ENCODE peak calls at places on chromosomes 1 and 21, in four cellular contexts. One of them, this sample, is unnamed.

GRCh38 chr1:178633068-178633467 is 92.0 kb upstream of the RALGPS2 start:
- DNase-seq in K562: no peak
- DNase-seq in SK-N-SH: no peak
- DNase-seq in GM12891: no peak
- DNase-seq in this sample: no peak

GRCh38 chr1:111222308-111223125 is 5.0 kb upstream of the CHI3L2 start:
- DNase-seq in K562: peak; percentile 91
- DNase-seq in SK-N-SH: peak; percentile 85
- DNase-seq in GM12891: no peak
- DNase-seq in this sample: peak; percentile 48

GRCh38 chr1:39269791-39270342 is 65.4 kb downstream of the MACF1 start:
- DNase-seq in K562: no peak
- DNase-seq in SK-N-SH: no peak
- DNase-seq in GM12891: no peak
- DNase-seq in this sample: no peak

GRCh38 chr21:43775795-43776430 is at the start of gene CSTB:
- DNase-seq in K562: peak; percentile 88
- DNase-seq in SK-N-SH: peak; percentile 95
- DNase-seq in GM12891: peak; percentile 89
- DNase-seq in this sample: peak; percentile 89

GRCh38 chr1:174726167-174726879 is 273.4 kb upstream of the CACYBP start:
- DNase-seq in K562: no peak
- DNase-seq in SK-N-SH: no peak
- DNase-seq in GM12891: no peak
- DNase-seq in this sample: no peak

GRCh38 chr1:38527373-38527966 is 332.1 kb downstream of the RRAGC start:
- DNase-seq in K562: peak; percentile 65
- DNase-seq in SK-N-SH: no peak
- DNase-seq in GM12891: peak; percentile 64
- DNase-seq in this sample: peak; percentile 57

GRCh38 chr1:30310966-30311742 is 412.2 kb downstream of the MATN1 start:
- DNase-seq in K562: no peak
- DNase-seq in SK-N-SH: no peak
- DNase-seq in GM12891: no peak
- DNase-seq in this sample: no peak

GRCh38 chr1:43054961-43055360 is 96.3 kb upstream of the SLC2A1 start:
- DNase-seq in K562: no peak
- DNase-seq in SK-N-SH: no peak
- DNase-seq in GM12891: no peak
- DNase-seq in this sample: no peak

GRCh38 chr1:20367626-20368025 is 77.0 kb downstream of the VWA5B1 start:
- DNase-seq in K562: no peak
- DNase-seq in SK-N-SH: no peak
- DNase-seq in GM12891: no peak
- DNase-seq in this sample: no peak

GRCh38 chr1:182707116-182707515 is 22.7 kb upstream of the RGS8 start:
- DNase-seq in K562: no peak
- DNase-seq in SK-N-SH: no peak
- DNase-seq in GM12891: no peak
- DNase-seq in this sample: no peak

GRCh38 chr21:45356251-45356650 is 48.7 kb upstream of the COL18A1 start:
- DNase-seq in K562: no peak
- DNase-seq in SK-N-SH: no peak
- DNase-seq in GM12891: no peak
- DNase-seq in this sample: no peak

GRCh38 chr1:30875197-30875596 is 33.4 kb downstream of the SDC3 start:
- DNase-seq in K562: no peak
- DNase-seq in SK-N-SH: no peak
- DNase-seq in GM12891: no peak
- DNase-seq in this sample: no peak

GRCh38 chr1:198042168-198042567 is 114.6 kb upstream of the NEK7 start:
- DNase-seq in K562: no peak
- DNase-seq in SK-N-SH: no peak
- DNase-seq in GM12891: no peak
- DNase-seq in this sample: no peak

GRCh38 chr1:156385534-156386031 is 16.6 kb downstream of the RHBG start:
- DNase-seq in K562: peak; percentile 74
- DNase-seq in SK-N-SH: peak; percentile 87
- DNase-seq in GM12891: peak; percentile 74
- DNase-seq in this sample: peak; percentile 52

GRCh38 chr1:197619008-197619640 is 156.2 kb downstream of the DENND1B start:
- DNase-seq in K562: no peak
- DNase-seq in SK-N-SH: no peak
- DNase-seq in GM12891: no peak
- DNase-seq in this sample: no peak

GRCh38 chr1:246566808-246567154 is 525 bp downstream of the CNST start:
- DNase-seq in K562: peak; percentile 83
- DNase-seq in SK-N-SH: no peak
- DNase-seq in GM12891: no peak
- DNase-seq in this sample: peak; percentile 34
- TF ChIP-seq TAF1 in K562: peak; percentile 34
- TF ChIP-seq TAF1 in SK-N-SH: no peak
- TF ChIP-seq TAF1 in GM12891: no peak
- TF ChIP-seq TAF1 in this sample: no peak

DNA sequence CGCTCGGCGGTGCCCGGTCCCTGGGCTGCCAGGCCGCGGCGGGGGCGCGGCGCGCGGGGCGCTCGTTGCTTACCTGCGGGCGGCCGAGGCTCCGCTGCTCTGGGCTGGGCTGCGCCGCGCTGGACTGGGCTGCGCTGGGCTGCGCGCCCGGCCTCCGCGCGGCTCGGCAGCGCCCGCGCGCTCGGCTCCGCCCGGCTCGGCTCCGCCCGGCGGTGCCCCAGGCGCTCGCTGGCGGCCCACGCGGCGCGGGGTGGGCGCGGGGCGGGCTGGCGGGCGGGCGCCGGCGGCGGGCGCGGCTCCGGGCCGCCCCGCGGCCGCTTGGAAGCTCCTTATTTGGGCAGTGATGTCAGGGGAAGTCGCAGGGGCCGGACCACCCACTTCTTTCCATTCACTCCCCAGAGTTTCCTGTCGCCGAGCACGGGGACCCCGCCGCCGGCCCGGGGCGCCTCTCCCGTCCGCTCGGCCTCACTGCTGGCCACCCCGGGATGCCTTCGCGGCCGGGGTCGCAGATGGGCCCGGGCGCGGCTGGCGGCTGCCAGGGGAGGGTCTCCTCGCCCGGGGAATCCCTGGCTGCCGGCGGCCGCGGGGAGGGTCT is 177.7 kb upstream of the EDN2 start:
- DNase-seq in K562: no peak
- DNase-seq in SK-N-SH: peak; percentile 89
- DNase-seq in GM12891: peak; percentile 85
- DNase-seq in this sample: peak; percentile 79
- TF ChIP-seq TAF1 in K562: no peak
- TF ChIP-seq TAF1 in SK-N-SH: no peak
- TF ChIP-seq TAF1 in GM12891: no peak
- TF ChIP-seq TAF1 in this sample: no peak

DNA sequence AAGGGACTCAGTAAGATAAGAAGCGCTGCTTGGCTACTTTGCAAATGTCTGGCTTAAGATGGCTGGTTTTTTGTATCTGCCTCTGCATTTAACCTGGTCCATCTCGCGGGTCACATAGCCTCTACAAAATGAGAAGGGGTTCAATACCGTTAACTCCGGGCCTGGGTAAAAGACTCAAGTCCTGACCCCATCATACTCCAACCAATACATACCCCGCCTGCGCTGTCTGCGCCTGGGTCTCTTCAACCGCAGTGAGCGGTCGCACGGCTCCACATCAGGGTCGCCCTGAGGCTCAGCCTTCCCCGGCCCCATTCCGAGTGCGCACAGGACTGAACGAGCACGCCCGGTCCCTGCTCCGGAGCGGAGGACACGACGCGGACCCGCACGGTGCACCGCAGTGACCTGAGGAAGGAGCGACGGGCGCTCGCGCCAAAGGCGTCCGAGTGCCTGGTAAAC is 558 bp upstream of the PGD start:
- DNase-seq in K562: no peak
- DNase-seq in SK-N-SH: no peak
- DNase-seq in GM12891: no peak
- DNase-seq in this sample: no peak
- TF ChIP-seq TAF1 in K562: no peak
- TF ChIP-seq TAF1 in SK-N-SH: no peak
- TF ChIP-seq TAF1 in GM12891: no peak
- TF ChIP-seq TAF1 in this sample: no peak

GRCh38 chr1:209493584-209493983 is 89.9 kb upstream of the CAMK1G start:
- DNase-seq in K562: no peak
- DNase-seq in SK-N-SH: no peak
- DNase-seq in GM12891: no peak
- DNase-seq in this sample: no peak
- TF ChIP-seq TAF1 in K562: no peak
- TF ChIP-seq TAF1 in SK-N-SH: no peak
- TF ChIP-seq TAF1 in GM12891: no peak
- TF ChIP-seq TAF1 in this sample: no peak